ENCODE peak calls at places on chromosomes 11 and 22, in four cellular contexts. I is SHP77 treated with DMSO at 0.1 percent for 48 hours, S is HuH-7, Q is HS-27A. L is an unnamed sample.

GRCh38 chr11:114080219-114080618 is 20.7 kb downstream of the ZBTB16 start:
- DNase-seq in I (peak; percentile 31), S (no peak), Q (no peak), L (no peak)

GRCh38 chr11:18261721-18262120 is 4.3 kb upstream of the SAA1 start:
- DNase-seq in S (no peak), Q (no peak), I (no peak), L (no peak)

GRCh38 chr11:115286614-115287013 is 217.6 kb downstream of the CADM1 start:
- DNase-seq in Q (no peak), S (no peak), I (no peak), L (no peak)

GRCh38 chr22:31305194-31305593 is 12.9 kb upstream of the PIK3IP1 start:
- DNase-seq in S (no peak), I (no peak), Q (no peak), L (no peak)

GRCh38 chr11:131767421-131767820 is 397.0 kb downstream of the NTM start:
- DNase-seq in S (no peak), I (no peak), Q (no peak), L (no peak)

GRCh38 chr11:101428918-101429317 is 154.9 kb downstream of the TRPC6 start:
- DNase-seq in I (no peak), Q (no peak), S (no peak), L (peak; percentile 24)

GRCh38 chr11:34344410-34345011 is 13.3 kb downstream of the ABTB2 start:
- DNase-seq in I (no peak), S (no peak), Q (no peak), L (no peak)

GRCh38 chr11:123472236-123472935 is 42.3 kb downstream of the GRAMD1B start:
- DNase-seq in S (no peak), I (no peak), Q (no peak), L (no peak)

GRCh38 chr11:8017894-8018741 is 31.0 kb downstream of the EIF3F start:
- DNase-seq in I (no peak), Q (no peak), S (no peak), L (no peak)

GRCh38 chr11:107591098-107591445 is at the start of gene ELMOD1:
- DNase-seq in S (peak; percentile 61), I (no peak), Q (no peak), L (peak; percentile 84)

GRCh38 chr22:47604563-47604962 is 842.1 kb downstream of the TBC1D22A start:
- DNase-seq in I (no peak), S (no peak), Q (no peak), L (no peak)

GRCh38 chr11:121236115-121237001 is 56.2 kb upstream of the SC5D start:
- DNase-seq in S (no peak), I (no peak), Q (no peak), L (peak; percentile 46)

GRCh38 chr11:29629281-29629680 is 387.5 kb downstream of the KCNA4 start:
- DNase-seq in I (no peak), Q (no peak), S (no peak), L (no peak)

GRCh38 chr11:46279393-46280099 is 2.1 kb downstream of the CREB3L1 start:
- DNase-seq in Q (no peak), I (peak; percentile 50), S (no peak), L (no peak)

GRCh38 chr22:43837666-43838065 is 24.6 kb downstream of the SULT4A1 start:
- DNase-seq in Q (no peak), I (no peak), S (no peak), L (no peak)

GRCh38 chr11:34356576-34356917 is 1.3 kb downstream of the ABTB2 start:
- DNase-seq in S (no peak), I (no peak), Q (no peak), L (no peak)

GRCh38 chr22:50151571-50152537 is 18.7 kb upstream of the PANX2 start:
- DNase-seq in S (no peak), Q (no peak), I (no peak), L (no peak)

GRCh38 chr22:19873960-19874306 is 19.3 kb upstream of the GNB1L start:
- DNase-seq in I (no peak), S (no peak), Q (no peak), L (no peak)

GRCh38 chr11:40316171-40316570 is 1143.3 kb downstream of the LRRC4C start:
- DNase-seq in Q (no peak), I (no peak), S (no peak), L (no peak)

GRCh38 chr11:69588270-69588669 is 52.7 kb upstream of the CCND1 start:
- DNase-seq in I (no peak), Q (peak; percentile 75), S (no peak), L (no peak)

GRCh38 chr11:65329944-65330403 is 3.7 kb upstream of the DPF2 start:
- DNase-seq in I (peak; percentile 86), S (peak; percentile 46), Q (peak; percentile 92), L (peak; percentile 69)

GRCh38 chr11:128291043-128291442 is 296.3 kb downstream of the ETS1 start:
- DNase-seq in Q (no peak), I (no peak), S (no peak), L (no peak)

GRCh38 chr22:33049125-33049729 is 9.0 kb downstream of the SYN3 start:
- DNase-seq in I (no peak), S (peak; percentile 72), Q (peak; percentile 9), L (peak; percentile 84)